ENCODE peak calls at places on chromosomes 4 and X, in four cellular contexts. H is astrocyte of the cerebellum, U is endothelial cell of umbilical vein, Y is left ventricle myocardium inferior. L is an unnamed sample.

GRCh38 chrX:119784747-119785446 is 6.5 kb downstream of the RPL39 start:
- DNase-seq in Y (no peak), U (peak; percentile 23), H (no peak), L (no peak)

GRCh38 chrX:24245201-24245600 is 68.7 kb downstream of the SUPT20HL2 start:
- DNase-seq in Y (no peak), H (peak; percentile 32), U (no peak), L (no peak)

GRCh38 chr4:173424899-173425805 is 26.2 kb upstream of the SCRG1 start:
- DNase-seq in H (peak; percentile 85), Y (no peak), U (no peak), L (peak; percentile 90)

GRCh38 chrX:48996969-48997368 is 5.1 kb downstream of the GRIPAP1 start:
- DNase-seq in U (peak; percentile 1), Y (no peak), H (no peak), L (no peak)

GRCh38 chrX:130171446-130172126 is at the start of gene RAB33A:
- DNase-seq in H (no peak), U (no peak), Y (peak; percentile 18), L (no peak)

GRCh38 chr4:74475946-74476345 is 31.0 kb downstream of the AREG start:
- DNase-seq in Y (no peak), H (no peak), U (no peak), L (no peak)

GRCh38 chr4:184815046-184815877 is 10.5 kb downstream of the ACSL1 start:
- DNase-seq in Y (peak; percentile 80), H (no peak), U (peak; percentile 39), L (no peak)

GRCh38 chr4:10697071-10697470 is 12.5 kb upstream of the CLNK start:
- DNase-seq in Y (no peak), H (no peak), U (no peak), L (no peak)

GRCh38 chr4:129092636-129093172 is 635 bp downstream of the SCLT1 start:
- DNase-seq in Y (no peak), H (no peak), U (no peak), L (no peak)

GRCh38 chr4:129095811-129096454 is at the start of gene C4orf33:
- DNase-seq in U (peak; percentile 87), Y (peak; percentile 65), H (peak; percentile 34), L (peak; percentile 12)

GRCh38 chr4:129093173-129093974 is at the start of gene SCLT1:
- DNase-seq in U (peak; percentile 99), Y (peak; percentile 99), H (peak; percentile 98), L (peak; percentile 84)

GRCh38 chr4:129098578-129098977 is 2.6 kb downstream of the C4orf33 start:
- DNase-seq in H (no peak), Y (no peak), U (no peak), L (no peak)

GRCh38 chr4:129094347-129094746 is 1.0 kb upstream of the SCLT1 start:
- DNase-seq in H (no peak), U (no peak), Y (no peak), L (no peak)
- H3K4me3 ChIP-seq in H (no peak overlapping the region), U (peak overlapping the region; percentile 97), Y (peak overlapping the region; percentile 86), L (no peak overlapping the region)

GRCh38 chr4:2596153-2596552 is 59.7 kb downstream of the FAM193A start:
- DNase-seq in U (no peak), H (no peak), Y (no peak), L (no peak)

GRCh38 chr4:2604614-2605013 is 68.2 kb downstream of the FAM193A start:
- DNase-seq in U (no peak), Y (no peak), H (no peak), L (no peak)

GRCh38 chr4:2600878-2601277 is 64.4 kb downstream of the FAM193A start:
- DNase-seq in U (no peak), H (no peak), Y (no peak), L (no peak)

GRCh38 chr4:2595436-2595835 is 59.0 kb downstream of the FAM193A start:
- DNase-seq in H (no peak), U (no peak), Y (no peak), L (no peak)

DNA sequence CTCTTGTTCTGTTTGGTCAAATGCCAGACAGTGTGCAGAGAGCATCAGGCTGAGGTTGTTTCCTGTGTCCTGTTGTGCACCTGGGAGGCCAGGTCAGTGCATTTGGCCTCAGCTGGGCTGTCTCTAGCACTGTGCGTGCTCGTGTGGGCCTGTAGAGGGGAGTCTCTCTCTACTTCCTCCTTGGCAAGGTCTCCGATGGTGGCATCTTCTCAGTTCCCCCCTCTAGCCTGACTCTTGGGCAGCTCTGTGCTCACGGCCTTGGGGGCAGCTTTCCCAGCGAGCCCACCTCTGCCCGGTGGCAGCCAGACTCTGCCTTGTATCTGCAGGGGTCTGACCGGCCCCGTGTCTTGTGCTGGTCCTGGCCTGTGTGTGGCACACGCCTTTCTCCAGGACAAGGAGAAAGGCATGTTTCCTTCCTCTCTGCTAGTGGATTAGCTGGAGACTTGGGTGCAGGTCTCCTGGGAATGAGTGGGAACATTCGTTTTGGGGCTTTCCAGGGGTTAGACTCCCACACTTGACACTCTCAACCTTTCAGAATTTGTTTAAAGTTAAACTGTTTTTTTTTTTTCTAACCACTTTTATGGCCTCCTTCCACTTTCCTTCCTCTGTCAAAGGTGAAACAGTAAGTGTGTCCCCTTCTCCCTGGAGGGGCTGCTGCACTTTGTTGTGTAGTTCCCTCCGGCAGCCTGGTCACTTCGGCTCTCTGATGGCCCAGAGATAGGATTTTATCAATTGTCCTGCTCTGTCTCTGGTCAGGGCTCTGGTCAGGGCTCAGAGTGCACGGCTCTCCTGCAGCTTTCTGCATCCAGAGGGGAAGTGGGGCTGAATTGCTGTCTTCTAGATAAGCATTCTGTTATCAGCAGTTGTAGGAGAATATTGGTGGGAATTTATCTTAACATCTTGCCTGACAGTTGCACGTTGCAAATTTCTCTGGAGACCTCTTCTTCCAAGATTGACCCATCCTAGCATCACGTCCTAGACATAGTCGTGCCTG is 62.5 kb downstream of the FAM193A start:
- DNase-seq in U (peak; percentile 34), H (no peak), Y (no peak), L (no peak)
- TF ChIP-seq CTCF in U (no peak), H (peak; percentile 14), Y (no peak), L (no peak)

DNA sequence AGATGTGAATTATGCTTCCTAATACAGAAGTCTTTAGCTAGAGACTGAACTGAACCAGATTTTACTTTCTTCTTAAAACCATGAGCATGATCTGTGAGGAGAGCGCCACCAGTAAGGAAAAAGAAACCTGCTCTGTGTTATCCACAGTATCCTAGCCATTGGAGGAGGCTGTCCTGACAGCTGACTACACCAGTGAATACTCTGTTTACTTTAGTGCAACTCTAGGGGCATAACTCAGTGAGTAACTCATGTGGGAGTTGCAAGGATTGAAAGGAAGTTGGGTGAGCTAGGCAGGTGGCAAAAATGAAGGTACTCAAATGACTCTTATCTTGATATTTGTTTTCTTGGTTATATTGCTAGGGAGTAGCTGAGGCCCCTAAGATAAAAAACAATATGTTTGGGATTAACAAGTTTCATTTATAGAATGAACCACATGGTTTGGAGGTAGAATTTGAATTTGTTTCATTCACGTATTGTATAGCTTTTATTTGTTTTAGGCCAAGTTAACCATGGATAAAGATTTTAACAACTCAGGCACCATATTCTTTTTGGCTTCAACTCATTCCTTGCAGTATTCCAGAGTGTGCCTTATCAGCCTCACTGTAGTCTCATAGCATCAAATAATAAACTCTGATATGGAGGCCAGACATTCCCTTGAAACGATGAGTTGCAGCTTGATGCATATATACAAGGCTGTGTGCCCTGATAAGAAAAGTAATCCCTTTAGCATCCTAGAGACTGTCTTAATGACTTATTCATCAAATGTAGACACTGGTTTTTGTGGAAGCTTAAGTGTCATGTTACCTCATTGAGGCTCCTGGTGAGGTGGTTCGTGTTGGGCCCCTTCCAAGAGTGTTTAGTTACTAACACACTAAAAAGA is 2.5 kb downstream of the BMP3 start:
- DNase-seq in U (no peak), Y (no peak), H (no peak), L (no peak)
- H3K4me3 ChIP-seq in U (no peak overlapping the region), Y (no peak overlapping the region), H (no peak overlapping the region), L (no peak overlapping the region)

DNA sequence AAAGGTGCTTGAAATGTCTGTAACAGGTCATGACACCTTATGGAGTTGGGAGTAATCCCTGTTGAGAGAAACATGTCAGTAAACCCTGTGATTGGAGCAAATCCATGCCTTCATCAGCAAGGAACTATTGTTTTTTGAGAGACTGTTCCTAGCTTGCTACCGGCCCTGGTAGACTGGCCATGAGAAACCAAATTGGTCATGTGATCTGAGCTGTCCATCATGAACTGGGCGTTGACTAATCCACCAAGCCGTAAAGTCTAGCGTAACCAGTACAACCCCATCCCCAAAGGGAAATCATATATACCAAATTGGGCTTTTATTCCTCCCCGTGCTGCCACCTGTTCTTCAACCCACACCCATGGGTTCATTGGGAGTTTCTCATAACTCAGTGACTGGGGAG is 143.7 kb downstream of the PHF8 start:
- DNase-seq in H (no peak), U (no peak), Y (no peak), L (no peak)
- TF ChIP-seq CTCF in H (no peak), U (no peak), Y (no peak), L (no peak)

DNA sequence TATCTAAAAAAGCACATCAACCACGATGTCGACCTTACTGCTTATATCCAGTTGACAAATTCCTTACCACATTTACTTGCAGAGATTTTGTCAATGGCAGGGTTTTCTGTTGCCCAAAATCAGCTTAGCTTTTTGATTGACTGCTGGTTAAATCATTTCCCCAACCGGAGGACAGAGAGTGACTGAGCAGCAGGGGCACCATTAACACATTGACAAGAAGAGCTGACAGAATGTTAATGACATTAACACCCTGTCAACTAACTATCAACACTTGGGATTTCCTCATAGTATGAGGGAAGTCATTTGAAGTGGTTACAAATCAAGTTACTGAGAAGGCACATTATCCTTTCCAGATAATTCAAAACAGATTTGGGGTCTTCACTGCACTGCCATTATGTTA is 368.4 kb downstream of the RPA4 start:
- DNase-seq in H (no peak), Y (no peak), U (no peak), L (no peak)
- H3K4me3 ChIP-seq in H (no peak overlapping the region), Y (no peak overlapping the region), U (no peak overlapping the region), L (no peak overlapping the region)

DNA sequence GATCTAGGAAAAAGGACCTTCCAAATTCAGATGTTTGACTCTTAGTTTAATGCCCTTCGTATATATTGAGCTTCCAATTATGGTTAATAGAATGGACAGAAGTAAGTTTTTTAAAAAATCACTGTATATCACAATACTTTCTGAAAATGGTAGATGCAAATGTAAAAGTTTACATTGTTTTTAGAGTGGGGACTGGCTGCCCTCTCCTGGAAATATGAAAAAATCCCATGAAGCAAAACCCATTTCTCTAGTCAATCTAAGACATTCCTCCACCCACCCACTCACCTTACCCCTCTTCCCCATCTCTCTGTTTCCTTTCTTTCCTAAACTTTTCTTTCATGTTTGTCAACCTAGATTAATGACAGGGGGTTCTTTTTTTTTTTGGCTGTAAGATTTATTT is 134.5 kb downstream of the ARHGAP6 start:
- DNase-seq in H (peak; percentile 12), Y (no peak), U (peak; percentile 24), L (no peak)
- TF ChIP-seq CTCF in H (peak; percentile 27), Y (peak; percentile 42), U (no peak), L (peak; percentile 17)

GRCh38 chr4:105551968-105552746 is at the start of gene ARHGEF38:
- DNase-seq in U (no peak), Y (no peak), H (peak; percentile 42), L (peak; percentile 4)
- H3K4me3 ChIP-seq in U (no peak within 1 kb of the TSS), Y (no peak within 1 kb of the TSS), H (no peak within 1 kb of the TSS), L (no peak within 1 kb of the TSS)

L was measured in AG04449.